ENCODE peak calls at places on chromosomes 13 and 19, in seven cellular contexts. V, M, U, F, L, Z and R are unnamed samples.

GRCh38 chr13:22285867-22286632 is 615.2 kb downstream of the FGF9 start:
- DNase-seq in V (no peak), M (no peak), U (no peak), F (no peak), L (no peak), Z (no peak), R (no peak)

GRCh38 chr19:19531951-19532805 is 3.5 kb downstream of the YJEFN3 start:
- DNase-seq in V (peak; percentile 91), M (no peak), U (peak; percentile 62), F (peak; percentile 41), L (peak; percentile 88), Z (peak; percentile 66), R (no peak)

GRCh38 chr13:96141032-96141431 is 51.1 kb downstream of the HS6ST3 start:
- DNase-seq in V (no peak), M (no peak), U (no peak), F (no peak), L (peak; percentile 67), Z (peak; percentile 26), R (no peak)

GRCh38 chr13:45055902-45056648 is 64.2 kb upstream of the GTF2F2 start:
- DNase-seq in V (no peak), M (no peak), U (peak; percentile 52), F (no peak), L (peak; percentile 57), Z (no peak), R (no peak)

GRCh38 chr13:101178394-101178793 is 237.9 kb downstream of the NALCN start:
- DNase-seq in V (no peak), M (no peak), U (no peak), F (no peak), L (no peak), Z (no peak), R (no peak)

GRCh38 chr13:32165791-32166190 is 134.2 kb downstream of the FRY start:
- DNase-seq in V (no peak), M (no peak), U (no peak), F (no peak), L (no peak), Z (no peak), R (no peak)

GRCh38 chr13:48159436-48160225 is 64.7 kb upstream of the MED4 start:
- DNase-seq in V (no peak), M (no peak), U (no peak), F (no peak), L (no peak), Z (no peak), R (no peak)

GRCh38 chr19:40601061-40601973 is at the start of gene LTBP4:
- DNase-seq in V (peak; percentile 81), M (no peak), U (no peak), F (no peak), L (peak; percentile 72), Z (peak; percentile 14), R (no peak)

GRCh38 chr19:9054768-9055167 is 32.1 kb upstream of the OR1M1 start:
- DNase-seq in V (no peak), M (no peak), U (peak; percentile 28), F (peak; percentile 31), L (peak; percentile 75), Z (no peak), R (no peak)

GRCh38 chr19:6833166-6833790 is 54.1 kb upstream of the ADGRE1 start:
- DNase-seq in V (no peak), M (no peak), U (no peak), F (no peak), L (no peak), Z (no peak), R (no peak)

GRCh38 chr19:12783226-12783848 is 7.9 kb upstream of the JUNB start:
- DNase-seq in V (no peak), M (no peak), U (no peak), F (no peak), L (no peak), Z (no peak), R (no peak)

GRCh38 chr13:70043685-70044084 is 63.9 kb upstream of the ATXN8OS start:
- DNase-seq in V (no peak), M (no peak), U (no peak), F (no peak), L (no peak), Z (no peak), R (no peak)

GRCh38 chr19:19297759-19298158 is 22.6 kb downstream of the SUGP1 start:
- DNase-seq in V (no peak), M (no peak), U (no peak), F (no peak), L (no peak), Z (no peak), R (no peak)

GRCh38 chr13:67776171-67776570 is 546.0 kb upstream of the PCDH9 start:
- DNase-seq in V (no peak), M (no peak), U (no peak), F (no peak), L (no peak), Z (no peak), R (no peak)

GRCh38 chr19:17671906-17672305 is 16.2 kb downstream of the UNC13A start:
- DNase-seq in V (no peak), M (no peak), U (no peak), F (no peak), L (peak; percentile 67), Z (peak; percentile 23), R (no peak)

GRCh38 chr19:34269081-34269480 is 14.7 kb downstream of the GARRE1 start:
- DNase-seq in V (no peak), M (no peak), U (no peak), F (no peak), L (no peak), Z (no peak), R (no peak)

GRCh38 chr13:110266983-110267382 is 40.0 kb downstream of the COL4A1 start:
- DNase-seq in V (no peak), M (no peak), U (no peak), F (no peak), L (peak; percentile 89), Z (no peak), R (no peak)

GRCh38 chr13:110265341-110265681 is 41.6 kb downstream of the COL4A1 start:
- DNase-seq in V (no peak), M (no peak), U (no peak), F (no peak), L (peak; percentile 25), Z (no peak), R (no peak)

GRCh38 chr13:110266431-110266809 is 40.5 kb downstream of the COL4A1 start:
- DNase-seq in V (no peak), M (no peak), U (no peak), F (no peak), L (no peak), Z (no peak), R (no peak)

GRCh38 chr13:110264685-110265275 is 42.2 kb downstream of the COL4A1 start:
- DNase-seq in V (no peak), M (no peak), U (no peak), F (no peak), L (peak; percentile 58), Z (no peak), R (no peak)

DNA sequence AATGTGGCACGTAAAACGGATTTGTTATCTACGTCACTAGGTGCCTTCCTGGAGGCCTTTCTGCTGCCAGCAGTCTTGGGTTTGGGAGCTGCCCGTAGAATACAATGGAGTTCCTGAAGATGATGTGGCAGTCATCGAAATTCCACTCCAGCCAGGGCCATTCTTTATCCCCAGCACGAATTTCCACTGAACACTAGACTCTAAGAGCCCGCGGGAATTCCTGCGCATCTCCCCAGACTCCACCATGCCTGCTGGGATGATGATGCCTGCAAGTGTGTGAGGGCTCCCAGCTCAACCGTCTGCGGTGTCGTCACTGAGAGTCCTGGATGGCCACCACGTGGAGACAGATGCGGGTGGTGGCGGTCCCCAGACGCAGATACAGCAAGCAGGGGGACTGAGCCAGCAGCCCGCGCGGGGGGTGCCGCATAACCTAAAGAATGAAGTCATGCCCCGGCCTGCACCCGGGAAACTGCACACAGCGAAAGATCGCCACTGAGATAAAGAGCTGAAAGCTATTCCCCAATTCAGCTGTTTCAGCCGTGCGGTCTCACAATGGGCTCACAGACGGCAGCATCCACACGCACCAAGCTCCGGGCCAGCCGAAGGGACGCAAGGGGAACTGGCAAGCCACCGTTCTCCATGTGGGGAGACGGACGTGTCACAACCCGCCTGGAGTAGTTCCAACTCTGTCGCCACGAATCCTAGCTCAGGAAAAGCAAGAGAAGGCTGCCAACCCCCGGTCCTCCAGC is 41.1 kb downstream of the COL4A1 start:
- DNase-seq in V (no peak), M (no peak), U (peak; percentile 38), F (no peak), L (peak; percentile 48), Z (no peak), R (peak; percentile 69)
- H3K4me3 ChIP-seq in V (no peak overlapping the region), M (no peak overlapping the region), U (no peak overlapping the region), F (no peak overlapping the region), L (no peak overlapping the region), Z (no peak overlapping the region), R (peak overlapping the region; percentile 53)

DNA sequence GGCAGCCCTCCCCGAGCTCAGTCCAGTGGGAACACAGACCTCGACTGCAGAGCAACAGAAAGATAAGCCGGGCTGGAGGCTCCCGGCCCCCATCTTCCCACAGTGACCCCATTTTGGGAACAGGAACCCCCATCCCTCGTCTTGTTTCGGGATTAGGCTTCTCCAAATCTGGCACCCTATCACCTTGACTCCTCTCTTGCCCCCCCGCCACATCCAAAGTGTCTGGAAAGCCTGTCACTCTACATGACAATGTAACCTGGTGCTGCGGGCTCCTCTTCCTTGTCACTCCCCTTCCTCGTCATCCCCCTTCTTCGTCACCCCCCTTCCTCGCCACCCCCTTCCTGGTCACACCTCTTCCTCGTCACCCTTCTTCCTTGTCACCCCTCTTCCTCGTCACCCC is 10.1 kb downstream of the PAK4 start:
- DNase-seq in V (no peak), M (no peak), U (no peak), F (no peak), L (no peak), Z (no peak), R (no peak)
- H3K27ac ChIP-seq in V (no peak overlapping the region), M (no peak overlapping the region), U (peak overlapping the region; percentile 40), F (no peak overlapping the region), L (no peak overlapping the region), Z (no peak overlapping the region), R (no peak overlapping the region)

DNA sequence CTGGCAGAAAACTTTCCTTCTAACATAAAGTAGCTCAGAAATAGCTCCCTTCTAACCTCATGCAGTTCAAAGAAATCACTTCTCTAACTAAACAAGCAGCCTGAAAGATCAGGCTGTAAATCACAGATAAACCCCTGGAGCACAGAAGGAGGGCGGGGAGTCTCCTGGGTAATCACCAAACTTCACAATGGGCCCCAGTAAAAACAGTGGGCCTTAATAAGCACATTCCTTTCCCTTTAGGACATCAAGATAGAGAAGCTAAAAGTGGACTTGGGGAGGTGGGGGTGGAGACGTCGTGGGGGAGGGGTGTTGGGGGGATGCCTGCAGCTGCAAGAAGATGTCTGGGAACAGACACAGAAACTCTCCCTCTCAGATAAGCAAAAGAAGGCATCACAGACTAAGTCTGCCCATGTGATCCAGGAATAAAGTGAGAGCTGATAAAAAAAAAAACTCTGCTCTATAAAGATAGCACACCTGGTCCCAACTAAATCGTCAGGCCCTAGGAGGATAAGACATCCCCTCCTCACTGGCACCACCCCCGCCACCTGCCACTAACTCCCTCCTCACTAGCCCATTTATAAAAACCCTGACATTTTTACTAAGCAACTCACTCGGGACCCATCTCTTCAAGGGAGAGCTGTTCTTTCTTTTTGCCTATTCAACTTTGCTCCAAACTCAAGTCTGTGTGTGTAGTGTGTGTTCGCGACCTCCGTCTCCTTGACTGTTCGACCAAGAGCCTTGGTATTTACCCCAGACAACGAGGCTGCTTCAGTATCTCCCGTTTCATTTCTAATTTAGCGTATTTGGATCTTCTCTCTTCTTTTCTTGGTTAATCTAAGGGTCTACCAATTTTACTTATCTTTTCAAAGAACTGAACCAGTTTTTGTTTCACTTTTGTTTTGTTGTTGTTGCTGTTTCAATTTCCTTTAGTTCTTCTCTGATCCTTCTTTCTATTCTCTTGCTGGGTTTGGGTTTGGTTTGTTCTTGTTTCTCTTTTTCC is 31.7 kb downstream of the DNAJC15 start:
- DNase-seq in V (no peak), M (no peak), U (no peak), F (no peak), L (peak; percentile 86), Z (peak; percentile 34), R (no peak)
- H3K4me3 ChIP-seq in V (peak overlapping the region; percentile 61), M (peak overlapping the region; percentile 49), U (peak overlapping the region; percentile 36), F (peak overlapping the region; percentile 33), L (peak overlapping the region; percentile 31), Z (peak overlapping the region; percentile 73), R (peak overlapping the region; percentile 71)

GRCh38 chr19:21751379-21751778 is 16.0 kb downstream of the ZNF100 start:
- DNase-seq in V (no peak), M (no peak), U (no peak), F (no peak), L (no peak), Z (no peak), R (no peak)
- H3K27ac ChIP-seq in V (no peak overlapping the region), M (no peak overlapping the region), U (no peak overlapping the region), F (no peak overlapping the region), L (no peak overlapping the region), Z (no peak overlapping the region), R (no peak overlapping the region)